ENCODE peak calls at places on chromosomes 5 and 9, in four cellular contexts. Y is CD14-positive monocyte, V is OCI-LY7, K is neural crest cell. B is an unnamed sample.

GRCh38 chr5:98432378-98432777 is 341.1 kb upstream of the RGMB start:
- DNase-seq in Y (no peak), V (no peak), K (no peak), B (no peak)

GRCh38 chr9:92405770-92406169 is 1.4 kb upstream of the OGN start:
- DNase-seq in Y (no peak), V (no peak), K (no peak), B (no peak)

GRCh38 chr5:61097465-61097864 is 64.8 kb downstream of the SMIM15 start:
- DNase-seq in Y (no peak), V (no peak), K (no peak), B (no peak)

GRCh38 chr9:112971415-112971814 is 40.6 kb downstream of the ZNF883 start:
- DNase-seq in Y (no peak), V (peak), K (peak), B (peak)

GRCh38 chr9:16575142-16575877 is 295.2 kb downstream of the BNC2 start:
- DNase-seq in Y (no peak), V (no peak), K (no peak), B (no peak)

GRCh38 chr5:45623855-45624254 is 72.3 kb downstream of the HCN1 start:
- DNase-seq in Y (no peak), V (no peak), K (no peak), B (no peak)

GRCh38 chr9:121718063-121718462 is 66.6 kb downstream of the DAB2IP start:
- DNase-seq in Y (no peak), V (no peak), K (no peak), B (peak)

GRCh38 chr9:105828596-105829213 is 134.4 kb downstream of the TMEM38B start:
- DNase-seq in Y (no peak), V (no peak), K (no peak), B (no peak)

GRCh38 chr9:91948423-91949292 is 1.4 kb downstream of the ROR2 start:
- DNase-seq in Y (no peak), V (no peak), K (peak), B (peak)

GRCh38 chr5:14510156-14510734 is 71.3 kb upstream of the OTULINL start:
- DNase-seq in Y (no peak), V (peak), K (no peak), B (no peak)

GRCh38 chr5:64229163-64229774 is 63.6 kb downstream of the RNF180 start:
- DNase-seq in Y (no peak), V (peak), K (no peak), B (no peak)

GRCh38 chr9:131398204-131398603 is 4.3 kb downstream of the PRRC2B start:
- DNase-seq in Y (no peak), V (peak), K (no peak), B (no peak)

GRCh38 chr9:76433851-76434250 is 25.1 kb upstream of the GCNT1 start:
- DNase-seq in Y (no peak), V (no peak), K (no peak), B (no peak)

DNA sequence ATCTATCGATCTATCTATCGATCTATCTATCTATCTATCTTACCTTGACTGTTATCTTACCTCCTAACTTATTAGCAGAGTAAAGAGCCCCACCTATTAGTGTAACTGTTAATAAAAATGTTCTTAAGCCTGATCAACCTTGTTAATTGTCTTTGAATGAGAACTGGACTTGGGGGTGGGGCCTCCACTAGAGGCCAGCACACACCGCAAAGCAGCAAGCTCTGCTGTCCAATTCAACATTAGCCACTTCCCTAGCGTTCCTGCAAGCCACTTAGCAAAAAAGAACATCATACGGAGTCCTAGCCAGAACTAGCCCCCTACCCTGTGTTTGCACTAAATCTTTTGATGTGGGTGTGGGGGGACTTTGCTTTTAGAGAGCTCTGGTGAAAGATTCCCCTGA is 515.8 kb downstream of the KDM4C start:
- DNase-seq in Y (no peak), V (no peak), K (no peak), B (peak)
- TF ChIP-seq CTCF in Y (no peak), V (no peak), K (peak), B (peak)

DNA sequence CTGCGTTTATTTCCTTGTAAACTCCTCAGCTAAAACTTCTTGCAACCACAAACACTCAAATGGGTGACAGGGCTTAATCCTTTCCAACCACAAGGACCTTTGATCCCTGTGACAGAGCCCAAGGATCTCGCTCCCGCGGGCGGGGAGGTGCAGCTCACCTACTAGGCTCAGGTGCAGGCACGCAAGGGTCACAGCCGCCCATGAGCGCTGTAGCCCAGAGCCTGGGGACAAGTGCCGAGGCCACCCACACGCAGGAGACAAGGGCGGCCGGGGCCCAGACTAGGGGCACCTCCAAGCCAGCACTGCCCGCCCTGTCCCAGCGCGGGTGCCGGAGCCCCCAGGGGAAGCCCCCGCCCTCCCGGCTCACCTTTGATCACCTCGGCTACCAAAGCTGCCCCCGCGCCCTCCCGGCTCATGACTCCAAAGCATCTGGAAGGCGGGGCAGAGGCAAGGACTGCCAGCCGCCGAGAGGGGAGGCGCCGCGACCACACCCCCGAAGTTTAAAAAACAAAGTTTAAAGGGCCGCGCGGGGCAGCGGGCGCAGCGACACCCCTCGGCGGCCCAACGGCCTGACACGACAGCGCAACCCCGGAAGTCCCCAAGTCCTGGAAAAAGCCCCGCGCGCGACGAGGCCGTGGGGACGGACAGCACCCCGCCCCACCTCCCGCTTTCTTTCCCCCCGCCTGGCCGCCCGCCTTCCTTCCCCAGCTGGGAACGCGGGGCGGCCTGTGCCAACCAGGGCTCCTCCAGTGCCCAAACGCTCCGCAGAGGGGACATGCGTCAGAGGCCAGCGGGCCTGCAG is 53.0 kb downstream of the CDC14B start:
- DNase-seq in Y (peak), V (peak), K (peak), B (peak)
- TF ChIP-seq CTCF in Y (peak), V (peak), K (peak), B (peak)

DNA sequence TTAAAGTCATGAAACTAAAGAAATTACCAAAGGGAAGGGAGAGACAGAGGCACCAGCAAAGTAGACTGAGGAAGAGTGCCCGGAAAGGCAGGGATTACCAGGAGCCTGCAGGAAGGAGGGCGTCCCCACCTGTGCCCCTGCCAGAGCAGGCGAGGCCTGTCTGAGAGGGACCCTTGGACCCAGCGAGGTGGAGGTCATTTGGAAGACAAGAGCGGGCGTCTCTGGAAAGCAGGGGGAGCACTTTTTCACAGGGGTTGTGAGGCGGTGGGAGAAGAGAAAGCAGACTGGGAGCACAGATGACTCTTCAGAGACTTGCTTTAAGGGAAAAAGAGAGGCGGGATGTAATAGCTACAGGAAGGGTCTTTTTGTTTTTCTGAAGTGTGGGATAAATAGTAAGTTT is 27.5 kb upstream of the SLC2A8 start:
- DNase-seq in Y (no peak), V (no peak), K (no peak), B (no peak)
- TF ChIP-seq CTCF in Y (no peak), V (no peak), K (no peak), B (no peak)

GRCh38 chr5:5348135-5348534 is 74.3 kb upstream of the ICE1 start:
- DNase-seq in Y (no peak), V (no peak), K (no peak), B (no peak)
- TF ChIP-seq CTCF in Y (no peak), V (no peak), K (no peak), B (no peak)

GRCh38 chr5:73705364-73705763 is 79.4 kb downstream of the ARHGEF28 start:
- DNase-seq in Y (no peak), V (no peak), K (no peak), B (no peak)
- TF ChIP-seq CTCF in Y (no peak), V (no peak), K (peak), B (no peak)

DNA sequence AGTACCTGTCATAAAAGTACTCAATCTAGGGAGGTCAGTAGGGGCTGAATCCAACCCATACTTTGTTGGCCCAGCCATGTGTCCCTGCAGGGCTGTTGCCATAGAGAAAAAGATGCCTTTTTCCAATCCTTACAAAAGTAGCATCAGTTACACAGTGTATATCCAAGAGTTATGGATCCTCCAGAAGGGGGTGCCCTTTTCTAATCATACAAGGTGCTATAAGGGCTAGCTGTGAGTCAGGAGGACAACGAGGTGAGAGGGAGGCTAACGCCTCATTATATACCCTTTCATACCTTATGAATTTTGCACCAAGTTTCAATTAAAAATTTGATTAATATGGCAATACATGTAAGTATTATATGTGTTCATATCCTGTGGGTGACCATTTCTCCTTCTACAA is 4.8 kb downstream of the KIAA0825 start:
- DNase-seq in Y (no peak), V (peak), K (no peak), B (no peak)
- TF ChIP-seq CTCF in Y (no peak), V (peak), K (peak), B (no peak)

GRCh38 chr5:73152411-73153388 is 20.3 kb upstream of the TMEM174 start:
- DNase-seq in Y (no peak), V (no peak), K (no peak), B (no peak)
- TF ChIP-seq CTCF in Y (no peak), V (peak), K (no peak), B (no peak)

GRCh38 chr5:105940181-105940580 is 1730.6 kb downstream of the EFNA5 start:
- DNase-seq in Y (no peak), V (no peak), K (no peak), B (no peak)
- TF ChIP-seq CTCF in Y (no peak), V (no peak), K (no peak), B (no peak)